ENCODE peak calls at places on chromosomes 16 and 17, in seven cellular contexts. One of them, this sample, is unnamed.

GRCh38 chr16:14366974-14367707 is 262.9 kb downstream of the PARN start:
- DNase-seq in head of caudate nucleus: no peak
- DNase-seq in effector CD4-positive, alpha-beta T cell: no peak
- DNase-seq in heart left ventricle: no peak
- DNase-seq in esophagus squamous epithelium: no peak
- DNase-seq in NCI-H2081: no peak
- DNase-seq in hypothalamus: no peak
- DNase-seq in this sample: no peak

GRCh38 chr16:67001159-67001486 is 12.7 kb downstream of the CES4A start:
- DNase-seq in effector CD4-positive, alpha-beta T cell: no peak
- DNase-seq in head of caudate nucleus: no peak
- DNase-seq in esophagus squamous epithelium: no peak
- DNase-seq in NCI-H2081: no peak
- DNase-seq in hypothalamus: no peak
- DNase-seq in heart left ventricle: no peak
- DNase-seq in this sample: no peak

GRCh38 chr17:5419959-5420653 is at the start of gene RPAIN:
- DNase-seq in effector CD4-positive, alpha-beta T cell: peak
- DNase-seq in hypothalamus: peak
- DNase-seq in esophagus squamous epithelium: peak
- DNase-seq in NCI-H2081: peak
- DNase-seq in heart left ventricle: peak
- DNase-seq in head of caudate nucleus: peak
- DNase-seq in this sample: peak

GRCh38 chr17:72361892-72362291 is 241.1 kb downstream of the SOX9 start:
- DNase-seq in NCI-H2081: no peak
- DNase-seq in head of caudate nucleus: no peak
- DNase-seq in heart left ventricle: no peak
- DNase-seq in hypothalamus: no peak
- DNase-seq in effector CD4-positive, alpha-beta T cell: no peak
- DNase-seq in esophagus squamous epithelium: no peak
- DNase-seq in this sample: no peak

GRCh38 chr17:82282239-82283207 is 9.0 kb upstream of the CSNK1D start:
- DNase-seq in effector CD4-positive, alpha-beta T cell: no peak
- DNase-seq in esophagus squamous epithelium: no peak
- DNase-seq in head of caudate nucleus: no peak
- DNase-seq in hypothalamus: no peak
- DNase-seq in heart left ventricle: no peak
- DNase-seq in NCI-H2081: no peak
- DNase-seq in this sample: no peak

GRCh38 chr16:84072014-84072413 is 29.4 kb upstream of the SLC38A8 start:
- DNase-seq in esophagus squamous epithelium: no peak
- DNase-seq in hypothalamus: no peak
- DNase-seq in head of caudate nucleus: no peak
- DNase-seq in effector CD4-positive, alpha-beta T cell: no peak
- DNase-seq in NCI-H2081: no peak
- DNase-seq in heart left ventricle: no peak
- DNase-seq in this sample: no peak

GRCh38 chr17:75130632-75131277 is 787 bp downstream of the NT5C start:
- DNase-seq in effector CD4-positive, alpha-beta T cell: peak
- DNase-seq in NCI-H2081: peak
- DNase-seq in head of caudate nucleus: peak
- DNase-seq in heart left ventricle: peak
- DNase-seq in esophagus squamous epithelium: no peak
- DNase-seq in hypothalamus: no peak
- DNase-seq in this sample: no peak

GRCh38 chr17:17669081-17669850 is 12.0 kb upstream of the RAI1 start:
- DNase-seq in NCI-H2081: no peak
- DNase-seq in esophagus squamous epithelium: no peak
- DNase-seq in head of caudate nucleus: no peak
- DNase-seq in hypothalamus: no peak
- DNase-seq in effector CD4-positive, alpha-beta T cell: no peak
- DNase-seq in heart left ventricle: no peak
- DNase-seq in this sample: no peak

GRCh38 chr16:85735225-85735722 is 15.6 kb downstream of the C16orf74 start:
- DNase-seq in hypothalamus: no peak
- DNase-seq in esophagus squamous epithelium: no peak
- DNase-seq in NCI-H2081: no peak
- DNase-seq in head of caudate nucleus: no peak
- DNase-seq in heart left ventricle: no peak
- DNase-seq in effector CD4-positive, alpha-beta T cell: peak
- DNase-seq in this sample: no peak

GRCh38 chr17:29579866-29580771 is 9.3 kb downstream of the GIT1 start:
- DNase-seq in NCI-H2081: peak
- DNase-seq in esophagus squamous epithelium: no peak
- DNase-seq in head of caudate nucleus: peak
- DNase-seq in heart left ventricle: peak
- DNase-seq in effector CD4-positive, alpha-beta T cell: peak
- DNase-seq in hypothalamus: peak
- DNase-seq in this sample: peak

GRCh38 chr16:28297308-28297707 is 5.0 kb downstream of the SBK1 start:
- DNase-seq in esophagus squamous epithelium: no peak
- DNase-seq in head of caudate nucleus: no peak
- DNase-seq in hypothalamus: no peak
- DNase-seq in heart left ventricle: no peak
- DNase-seq in effector CD4-positive, alpha-beta T cell: no peak
- DNase-seq in NCI-H2081: no peak
- DNase-seq in this sample: no peak

GRCh38 chr16:75256059-75256870 is 4.8 kb upstream of the BCAR1 start:
- DNase-seq in NCI-H2081: no peak
- DNase-seq in head of caudate nucleus: no peak
- DNase-seq in effector CD4-positive, alpha-beta T cell: no peak
- DNase-seq in esophagus squamous epithelium: no peak
- DNase-seq in heart left ventricle: no peak
- DNase-seq in hypothalamus: no peak
- DNase-seq in this sample: peak

GRCh38 chr17:4789701-4789950 is 862 bp downstream of the GLTPD2 start:
- DNase-seq in esophagus squamous epithelium: no peak
- DNase-seq in hypothalamus: no peak
- DNase-seq in NCI-H2081: no peak
- DNase-seq in head of caudate nucleus: no peak
- DNase-seq in heart left ventricle: no peak
- DNase-seq in effector CD4-positive, alpha-beta T cell: no peak
- DNase-seq in this sample: no peak

GRCh38 chr17:72977768-72978417 is 114.6 kb downstream of the SLC39A11 start:
- DNase-seq in esophagus squamous epithelium: no peak
- DNase-seq in head of caudate nucleus: peak
- DNase-seq in effector CD4-positive, alpha-beta T cell: no peak
- DNase-seq in NCI-H2081: no peak
- DNase-seq in heart left ventricle: no peak
- DNase-seq in hypothalamus: no peak
- DNase-seq in this sample: no peak

GRCh38 chr17:4101799-4102405 is 40.9 kb downstream of the ZZEF1 start:
- DNase-seq in NCI-H2081: no peak
- DNase-seq in head of caudate nucleus: no peak
- DNase-seq in esophagus squamous epithelium: no peak
- DNase-seq in heart left ventricle: no peak
- DNase-seq in hypothalamus: no peak
- DNase-seq in effector CD4-positive, alpha-beta T cell: no peak
- DNase-seq in this sample: no peak

GRCh38 chr17:44043326-44043725 is 23.1 kb downstream of the LSM12 start:
- DNase-seq in effector CD4-positive, alpha-beta T cell: no peak
- DNase-seq in NCI-H2081: no peak
- DNase-seq in esophagus squamous epithelium: no peak
- DNase-seq in hypothalamus: no peak
- DNase-seq in heart left ventricle: no peak
- DNase-seq in head of caudate nucleus: no peak
- DNase-seq in this sample: no peak

This sample was measured in tibial artery.